ENCODE peak calls at places on chromosomes 7 and 10, in six cellular contexts. P, J, T, R, D and N are unnamed samples.

GRCh38 chr10:98608417-98608816 is 161.7 kb upstream of the HPS1 start:
- DNase-seq in P (no peak), J (no peak), T (no peak), R (no peak), D (no peak), N (no peak)

GRCh38 chr10:113447278-113447677 is 105.6 kb upstream of the HABP2 start:
- DNase-seq in P (no peak), J (no peak), T (no peak), R (no peak), D (peak), N (no peak)

GRCh38 chr10:49382826-49383225 is 13.1 kb downstream of the DRGX start:
- DNase-seq in P (no peak), J (no peak), T (no peak), R (no peak), D (peak), N (no peak)

GRCh38 chr10:98446121-98446655 is 547 bp downstream of the HPS1 start:
- DNase-seq in P (peak), J (no peak), T (peak), R (no peak), D (no peak), N (peak)

GRCh38 chr7:19982841-19983835 is 209.7 kb upstream of the TMEM196 start:
- DNase-seq in P (peak), J (no peak), T (no peak), R (no peak), D (no peak), N (no peak)

GRCh38 chr10:100749309-100750217 is 4.2 kb downstream of the PAX2 start:
- DNase-seq in P (no peak), J (no peak), T (no peak), R (no peak), D (no peak), N (no peak)

GRCh38 chr7:132243463-132243862 is 332.8 kb downstream of the PLXNA4 start:
- DNase-seq in P (no peak), J (no peak), T (no peak), R (no peak), D (no peak), N (no peak)

GRCh38 chr7:47970750-47971149 is 8.7 kb downstream of the HUS1 start:
- DNase-seq in P (no peak), J (no peak), T (no peak), R (no peak), D (no peak), N (no peak)

GRCh38 chr7:90210925-90211324 is 615 bp upstream of the STEAP2 start:
- DNase-seq in P (peak), J (no peak), T (no peak), R (no peak), D (no peak), N (no peak)

GRCh38 chr10:112985701-112986510 is 35.9 kb downstream of the TCF7L2 start:
- DNase-seq in P (peak), J (no peak), T (no peak), R (no peak), D (no peak), N (no peak)

GRCh38 chr7:39587393-39587792 is 21.2 kb downstream of the YAE1 start:
- DNase-seq in P (no peak), J (no peak), T (no peak), R (no peak), D (no peak), N (peak)

GRCh38 chr10:110946496-110946895 is 27.1 kb downstream of the SHOC2 start:
- DNase-seq in P (no peak), J (no peak), T (no peak), R (no peak), D (no peak), N (no peak)

GRCh38 chr7:95595825-95596182 is 512 bp downstream of the PDK4 start:
- DNase-seq in P (peak), J (no peak), T (no peak), R (no peak), D (no peak), N (no peak)

GRCh38 chr10:86900955-86901354 is 56.5 kb downstream of the MMRN2 start:
- DNase-seq in P (peak), J (no peak), T (peak), R (no peak), D (no peak), N (no peak)

GRCh38 chr10:71770255-71770654 is 3.1 kb downstream of the VSIR start:
- DNase-seq in P (no peak), J (no peak), T (no peak), R (no peak), D (no peak), N (no peak)

GRCh38 chr7:47153076-47153475 is 428.8 kb downstream of the TNS3 start:
- DNase-seq in P (peak), J (no peak), T (no peak), R (no peak), D (no peak), N (no peak)

GRCh38 chr7:150451097-150451793 is 815 bp downstream of the GIMAP8 start:
- DNase-seq in P (peak), J (peak), T (peak), R (no peak), D (no peak), N (no peak)

GRCh38 chr7:45599851-45600706 is 25.9 kb downstream of the ADCY1 start:
- DNase-seq in P (no peak), J (no peak), T (peak), R (no peak), D (peak), N (no peak)

GRCh38 chr10:75651452-75651851 is 220.0 kb downstream of the LRMDA start:
- DNase-seq in P (no peak), J (no peak), T (no peak), R (peak), D (no peak), N (no peak)

GRCh38 chr7:132004528-132004927 is 448.1 kb upstream of the PODXL start:
- DNase-seq in P (no peak), J (no peak), T (no peak), R (no peak), D (no peak), N (no peak)

GRCh38 chr7:17952387-17952786 is 12.1 kb upstream of the SNX13 start:
- DNase-seq in P (no peak), J (no peak), T (no peak), R (no peak), D (no peak), N (no peak)

GRCh38 chr10:78330884-78331283 is 297.2 kb downstream of the RPS24 start:
- DNase-seq in P (no peak), J (no peak), T (peak), R (no peak), D (no peak), N (no peak)

GRCh38 chr7:71645836-71646235 is 513.9 kb downstream of the GALNT17 start:
- DNase-seq in P (no peak), J (no peak), T (no peak), R (no peak), D (no peak), N (no peak)

GRCh38 chr7:2257651-2258050 is 15.6 kb downstream of the NUDT1 start:
- DNase-seq in P (no peak), J (no peak), T (no peak), R (no peak), D (no peak), N (no peak)

GRCh38 chr7:85997515-85997914 is 646.2 kb upstream of the GRM3 start:
- DNase-seq in P (no peak), J (no peak), T (no peak), R (no peak), D (no peak), N (no peak)

GRCh38 chr10:50310560-50311174 is 59.4 kb upstream of the ASAH2 start:
- DNase-seq in P (peak), J (no peak), T (no peak), R (no peak), D (no peak), N (peak)

GRCh38 chr10:49612513-49613159 is 1.2 kb upstream of the CHAT start:
- DNase-seq in P (no peak), J (no peak), T (no peak), R (no peak), D (no peak), N (no peak)

GRCh38 chr7:79182283-79182682 is 271.2 kb downstream of the MAGI2 start:
- DNase-seq in P (no peak), J (no peak), T (no peak), R (no peak), D (no peak), N (no peak)

GRCh38 chr10:117569610-117570395 is 27.3 kb downstream of the EMX2 start:
- DNase-seq in P (no peak), J (no peak), T (no peak), R (no peak), D (no peak), N (no peak)

GRCh38 chr7:133411402-133411801 is 158.5 kb downstream of the EXOC4 start:
- DNase-seq in P (no peak), J (no peak), T (no peak), R (no peak), D (no peak), N (no peak)

GRCh38 chr10:51547941-51548340 is 151.5 kb downstream of the CSTF2T start:
- DNase-seq in P (no peak), J (no peak), T (no peak), R (no peak), D (no peak), N (no peak)

GRCh38 chr10:6124666-6125065 is 35.8 kb downstream of the RBM17 start:
- DNase-seq in P (no peak), J (no peak), T (no peak), R (no peak), D (no peak), N (no peak)

GRCh38 chr10:31278279-31278941 is 40.6 kb upstream of the ZEB1 start:
- DNase-seq in P (no peak), J (no peak), T (no peak), R (no peak), D (no peak), N (no peak)

GRCh38 chr10:84178387-84178697 is 4.7 kb downstream of the GPR15LG start:
- DNase-seq in P (no peak), J (no peak), T (no peak), R (no peak), D (peak), N (no peak)

GRCh38 chr10:127939786-127940330 is 33.0 kb downstream of the PTPRE start:
- DNase-seq in P (no peak), J (no peak), T (no peak), R (no peak), D (peak), N (no peak)

GRCh38 chr10:131435760-131436448 is 124.4 kb upstream of the TCERG1L start:
- DNase-seq in P (no peak), J (no peak), T (no peak), R (no peak), D (no peak), N (no peak)

GRCh38 chr7:131619336-131620305 is 63.2 kb upstream of the PODXL start:
- DNase-seq in P (no peak), J (no peak), T (no peak), R (no peak), D (no peak), N (no peak)

GRCh38 chr10:97228775-97229157 is 43.0 kb upstream of the SLIT1 start:
- DNase-seq in P (no peak), J (no peak), T (no peak), R (no peak), D (no peak), N (no peak)

GRCh38 chr10:97229322-97229721 is 43.6 kb upstream of the SLIT1 start:
- DNase-seq in P (no peak), J (no peak), T (no peak), R (no peak), D (no peak), N (no peak)

GRCh38 chr10:97224483-97225435 is 39.0 kb upstream of the SLIT1 start:
- DNase-seq in P (no peak), J (no peak), T (no peak), R (no peak), D (no peak), N (no peak)

GRCh38 chr10:97228130-97228774 is 42.5 kb upstream of the SLIT1 start:
- DNase-seq in P (no peak), J (no peak), T (no peak), R (no peak), D (no peak), N (no peak)

DNA sequence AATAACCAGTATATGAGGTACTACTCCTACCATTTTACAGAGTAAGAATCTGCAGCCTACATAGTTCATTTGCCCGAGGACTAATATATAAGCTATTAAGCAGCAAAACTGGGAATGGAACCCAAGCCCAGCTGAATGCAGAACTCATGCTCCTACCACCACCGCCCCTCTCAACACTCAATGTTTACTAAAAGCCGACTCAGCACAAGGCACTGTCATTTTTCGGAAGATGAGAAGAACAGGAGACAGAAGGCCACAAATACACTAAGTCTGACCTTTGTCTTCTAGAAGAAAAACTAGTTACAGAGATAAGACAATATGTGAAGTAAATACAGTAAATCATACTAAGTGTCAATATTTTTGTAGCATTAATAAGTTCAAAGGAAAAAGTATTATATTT is 40.6 kb upstream of the SLIT1 start:
- DNase-seq in P (no peak), J (no peak), T (no peak), R (no peak), D (no peak), N (no peak)
- TF ChIP-seq POLR2A in P (no peak), J (no peak), T (no peak), R (no peak), D (no peak), N (no peak)

DNA sequence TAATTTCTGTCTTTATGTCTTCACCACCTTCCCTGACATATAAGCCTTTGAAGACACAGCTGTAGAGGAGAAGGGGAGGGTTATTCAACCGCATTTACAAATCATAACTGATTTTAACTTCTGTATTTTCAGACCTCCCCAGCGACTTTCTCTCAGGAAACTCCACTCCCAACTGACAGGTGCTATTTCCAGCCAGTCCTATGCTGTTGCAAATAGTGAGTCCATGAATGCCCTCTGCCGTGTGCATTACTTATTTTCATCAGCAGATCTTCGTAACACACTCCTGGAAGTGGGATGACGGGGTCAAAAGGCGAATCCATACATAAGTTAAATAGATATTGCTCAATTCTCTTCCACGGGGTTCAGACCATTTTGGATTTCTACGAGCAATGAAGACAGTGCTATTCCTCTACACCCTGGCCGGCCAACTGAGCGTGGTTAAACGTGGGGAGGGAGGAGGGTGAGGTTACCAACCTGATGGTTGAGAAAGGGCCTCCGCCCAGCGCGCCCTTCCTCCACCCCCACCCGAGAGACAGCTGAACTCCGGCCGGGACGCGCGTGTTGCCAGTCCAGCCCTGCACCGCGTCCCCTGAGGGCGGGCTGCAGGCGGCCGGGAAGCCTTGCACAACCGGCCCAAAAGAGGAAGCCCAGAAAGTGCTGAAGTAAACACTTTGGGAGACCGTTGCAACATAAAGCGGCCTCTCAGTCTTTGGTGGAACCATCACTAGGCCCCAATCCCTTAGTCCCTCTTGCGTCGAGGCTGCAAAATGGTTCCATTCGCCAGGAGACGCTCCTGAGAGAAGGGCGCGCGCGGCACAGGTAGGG is at the start of gene APBB1IP:
- DNase-seq in P (peak), J (no peak), T (peak), R (no peak), D (no peak), N (no peak)
- TF ChIP-seq POLR2A in P (peak), J (no peak), T (no peak), R (no peak), D (no peak), N (no peak)

GRCh38 chr10:11931038-11931437 is 107.9 kb downstream of the PROSER2 start:
- DNase-seq in P (no peak), J (no peak), T (no peak), R (no peak), D (no peak), N (no peak)

GRCh38 chr10:11933837-11934236 is 108.8 kb downstream of the UPF2 start:
- DNase-seq in P (no peak), J (no peak), T (no peak), R (no peak), D (no peak), N (no peak)

GRCh38 chr10:11934262-11934661 is 108.3 kb downstream of the UPF2 start:
- DNase-seq in P (no peak), J (no peak), T (no peak), R (no peak), D (no peak), N (no peak)

GRCh38 chr10:11936389-11937152 is 106.0 kb downstream of the UPF2 start:
- DNase-seq in P (no peak), J (no peak), T (no peak), R (peak), D (no peak), N (no peak)
- TF ChIP-seq POLR2A in P (no peak), J (no peak), T (no peak), R (no peak), D (no peak), N (no peak)

GRCh38 chr10:132447446-132448247 is 50.6 kb downstream of the PWWP2B start:
- DNase-seq in P (peak), J (no peak), T (no peak), R (no peak), D (no peak), N (peak)

GRCh38 chr10:132449826-132450211 is 52.8 kb downstream of the PWWP2B start:
- DNase-seq in P (no peak), J (no peak), T (no peak), R (no peak), D (no peak), N (no peak)

GRCh38 chr10:132449051-132449825 is 52.2 kb downstream of the PWWP2B start:
- DNase-seq in P (peak), J (no peak), T (no peak), R (no peak), D (no peak), N (no peak)

GRCh38 chr10:132446661-132447445 is 49.9 kb downstream of the PWWP2B start:
- DNase-seq in P (peak), J (peak), T (no peak), R (no peak), D (no peak), N (peak)

GRCh38 chr10:132448248-132448731 is 51.3 kb downstream of the PWWP2B start:
- DNase-seq in P (peak), J (peak), T (no peak), R (no peak), D (no peak), N (peak)
- TF ChIP-seq POLR2A in P (peak), J (no peak), T (no peak), R (no peak), D (no peak), N (no peak)

DNA sequence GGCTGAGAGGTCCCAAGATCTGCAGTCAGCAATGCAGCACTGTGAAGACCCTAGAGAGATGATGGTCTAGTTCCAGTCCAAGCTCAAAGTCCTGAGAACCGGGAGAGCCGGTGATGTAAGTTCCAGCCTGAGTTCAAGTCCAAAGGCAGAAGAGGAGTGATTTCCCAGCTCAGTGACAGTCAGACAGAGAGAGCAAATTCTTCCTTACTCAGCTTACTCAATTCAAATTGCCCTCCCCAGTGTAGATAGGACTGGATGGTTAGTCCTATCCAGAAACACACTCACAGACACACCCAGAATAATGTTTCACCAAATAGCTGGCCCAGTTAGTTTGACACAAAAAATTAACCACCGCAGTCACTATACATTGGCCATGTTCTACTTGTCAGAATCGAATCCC is 185.5 kb upstream of the MYO3A start:
- DNase-seq in P (no peak), J (no peak), T (no peak), R (no peak), D (no peak), N (no peak)
- TF ChIP-seq POLR2A in P (no peak), J (no peak), T (no peak), R (no peak), D (no peak), N (no peak)

GRCh38 chr10:34526758-34527730 is 288.1 kb downstream of the PARD3 start:
- DNase-seq in P (peak), J (no peak), T (no peak), R (peak), D (no peak), N (no peak)

GRCh38 chr10:34524369-34525091 is 290.6 kb downstream of the PARD3 start:
- DNase-seq in P (no peak), J (no peak), T (no peak), R (no peak), D (no peak), N (no peak)

GRCh38 chr10:34528320-34528719 is 286.8 kb downstream of the PARD3 start:
- DNase-seq in P (no peak), J (no peak), T (no peak), R (peak), D (no peak), N (peak)

GRCh38 chr10:34523017-34523767 is 291.9 kb downstream of the PARD3 start:
- DNase-seq in P (no peak), J (no peak), T (no peak), R (no peak), D (no peak), N (no peak)

GRCh38 chr10:34526186-34526585 is 288.9 kb downstream of the PARD3 start:
- DNase-seq in P (no peak), J (no peak), T (no peak), R (no peak), D (no peak), N (no peak)
- TF ChIP-seq POLR2A in P (no peak), J (no peak), T (no peak), R (no peak), D (no peak), N (peak)